ENCODE peak calls at places on chromosomes 16 and 17, in four cellular contexts. O is OCI-LY7, I is psoas muscle, F is GM23338. Z is an unnamed sample. For H3K36me3, the result is how much of the 10 kb centered on the place peaks cover.

GRCh38 chr16:1481906-1482835 is 6.6 kb downstream of the PTX4 start:
- DNase-seq in I (no peak), F (no peak), O (no peak), Z (no peak)

GRCh38 chr16:10362077-10362863 is 23.6 kb upstream of the ATF7IP2 start:
- DNase-seq in O (peak), I (no peak), F (no peak), Z (no peak)

GRCh38 chr16:75070055-75070841 is 46.3 kb downstream of the LDHD start:
- DNase-seq in O (no peak), F (no peak), I (peak), Z (no peak)

GRCh38 chr17:42518046-42518754 is 17.8 kb upstream of the NAGLU start:
- DNase-seq in O (no peak), F (no peak), I (peak), Z (peak)

GRCh38 chr16:10992112-10992511 is 47.7 kb downstream of the CLEC16A start:
- DNase-seq in F (no peak), I (no peak), O (no peak), Z (no peak)

GRCh38 chr16:83914091-83914710 is 15.3 kb downstream of the MLYCD start:
- DNase-seq in I (no peak), F (no peak), O (no peak), Z (no peak)

GRCh38 chr17:44115585-44116415 is 7.6 kb downstream of the HDAC5 start:
- DNase-seq in O (no peak), F (peak), I (peak), Z (no peak)

GRCh38 chr16:12646490-12647274 is 157.0 kb downstream of the CPPED1 start:
- DNase-seq in O (no peak), F (no peak), I (no peak), Z (no peak)

GRCh38 chr17:9522074-9522473 is 53.5 kb downstream of the STX8 start:
- DNase-seq in O (peak), F (peak), I (no peak), Z (no peak)

GRCh38 chr16:759110-759910 is 1.2 kb upstream of the MSLN start:
- DNase-seq in O (no peak), I (no peak), F (no peak), Z (no peak)

GRCh38 chr17:2688351-2689342 is 22.9 kb downstream of the CLUH start:
- DNase-seq in I (no peak), O (no peak), F (no peak), Z (no peak)

GRCh38 chr17:76077582-76078110 is 1.3 kb upstream of the ZACN start:
- DNase-seq in F (peak), O (peak), I (no peak), Z (no peak)

GRCh38 chr16:88479795-88480760 is 27.0 kb downstream of the ZFPM1 start:
- DNase-seq in O (peak), I (no peak), F (no peak), Z (peak)

GRCh38 chr17:57855391-57856035 is 5.7 kb upstream of the MRPS23 start:
- DNase-seq in O (no peak), I (no peak), F (no peak), Z (no peak)

GRCh38 chr16:1311738-1312458 is 2.5 kb downstream of the UBE2I start:
- DNase-seq in F (no peak), I (no peak), O (no peak), Z (no peak)

GRCh38 chr17:47719411-47720152 is 13.5 kb upstream of the TBX21 start:
- DNase-seq in I (no peak), O (no peak), F (no peak), Z (no peak)

GRCh38 chr16:3876695-3877094 is 3.8 kb downstream of the CREBBP start:
- DNase-seq in F (no peak), I (no peak), O (no peak), Z (no peak)

GRCh38 chr17:2331303-2331702 is 5.0 kb downstream of the TSR1 start:
- DNase-seq in O (no peak), I (no peak), F (no peak), Z (no peak)

GRCh38 chr17:67542219-67543114 is 165.4 kb downstream of the PITPNC1 start:
- DNase-seq in O (no peak), F (no peak), I (no peak), Z (no peak)

GRCh38 chr17:44385287-44386181 is 3.9 kb downstream of the ITGA2B start:
- DNase-seq in F (peak), O (peak), I (peak), Z (peak)

GRCh38 chr17:5019475-5019956 is 15.7 kb downstream of the SLC52A1 start:
- DNase-seq in F (peak), I (no peak), O (peak), Z (no peak)

GRCh38 chr17:81264640-81265039 is 25.5 kb downstream of the NDUFAF8 start:
- DNase-seq in O (no peak), F (no peak), I (no peak), Z (no peak)

GRCh38 chr16:81560979-81561657 is 116.5 kb downstream of the CMIP start:
- DNase-seq in O (no peak), I (no peak), F (no peak), Z (no peak)

GRCh38 chr17:4040784-4041183 is 76.5 kb upstream of the ATP2A3 start:
- DNase-seq in F (no peak), I (no peak), O (no peak), Z (no peak)

GRCh38 chr16:22318690-22319358 is 21.6 kb downstream of the POLR3E start:
- DNase-seq in I (no peak), O (peak), F (peak), Z (peak)

GRCh38 chr17:21171970-21172510 is 41.9 kb downstream of the TMEM11 start:
- DNase-seq in I (no peak), F (no peak), O (no peak), Z (no peak)

GRCh38 chr17:76004750-76005262 is 4.2 kb downstream of the CDK3 start:
- DNase-seq in O (no peak), I (no peak), F (no peak), Z (no peak)

GRCh38 chr17:48459070-48459469 is 29.1 kb upstream of the SKAP1 start:
- DNase-seq in I (no peak), O (no peak), F (no peak), Z (no peak)

GRCh38 chr17:32142857-32143524 is 689 bp downstream of the RHOT1 start:
- DNase-seq in O (peak), I (peak), F (peak), Z (peak)

GRCh38 chr17:77817953-77818352 is 140.6 kb upstream of the TNRC6C start:
- DNase-seq in I (no peak), O (no peak), F (no peak), Z (no peak)

GRCh38 chr17:82932146-82933005 is 92.6 kb upstream of the ZNF750 start:
- DNase-seq in I (peak), F (no peak), O (no peak), Z (no peak)

GRCh38 chr16:78439646-78440045 is 340.2 kb downstream of the WWOX start:
- DNase-seq in O (no peak), I (no peak), F (no peak), Z (no peak)

GRCh38 chr16:54422569-54422978 is 136.0 kb upstream of the IRX3 start:
- DNase-seq in O (no peak), I (no peak), F (no peak), Z (no peak)

GRCh38 chr17:34099859-34100258 is 155.2 kb upstream of the CCL2 start:
- DNase-seq in F (peak), O (no peak), I (no peak), Z (no peak)
- H3K36me3 ChIP-seq in F (under half), O (under half), I (under half), Z (under half)

GRCh38 chr17:6597727-6598126 is 41.4 kb upstream of the PITPNM3 start:
- DNase-seq in I (no peak), F (no peak), O (no peak), Z (no peak)

GRCh38 chr17:6596511-6596910 is 40.2 kb upstream of the PITPNM3 start:
- DNase-seq in I (no peak), F (no peak), O (no peak), Z (no peak)

GRCh38 chr17:6596941-6597340 is 40.6 kb upstream of the PITPNM3 start:
- DNase-seq in O (no peak), F (no peak), I (no peak), Z (no peak)

GRCh38 chr17:6599364-6599763 is 41.1 kb downstream of the KIAA0753 start:
- DNase-seq in I (no peak), O (peak), F (no peak), Z (no peak)

GRCh38 chr17:6596076-6596475 is 39.7 kb upstream of the PITPNM3 start:
- DNase-seq in O (no peak), F (no peak), I (no peak), Z (no peak)
- H3K36me3 ChIP-seq in O (half or more), F (under half), I (under half), Z (under half)

DNA sequence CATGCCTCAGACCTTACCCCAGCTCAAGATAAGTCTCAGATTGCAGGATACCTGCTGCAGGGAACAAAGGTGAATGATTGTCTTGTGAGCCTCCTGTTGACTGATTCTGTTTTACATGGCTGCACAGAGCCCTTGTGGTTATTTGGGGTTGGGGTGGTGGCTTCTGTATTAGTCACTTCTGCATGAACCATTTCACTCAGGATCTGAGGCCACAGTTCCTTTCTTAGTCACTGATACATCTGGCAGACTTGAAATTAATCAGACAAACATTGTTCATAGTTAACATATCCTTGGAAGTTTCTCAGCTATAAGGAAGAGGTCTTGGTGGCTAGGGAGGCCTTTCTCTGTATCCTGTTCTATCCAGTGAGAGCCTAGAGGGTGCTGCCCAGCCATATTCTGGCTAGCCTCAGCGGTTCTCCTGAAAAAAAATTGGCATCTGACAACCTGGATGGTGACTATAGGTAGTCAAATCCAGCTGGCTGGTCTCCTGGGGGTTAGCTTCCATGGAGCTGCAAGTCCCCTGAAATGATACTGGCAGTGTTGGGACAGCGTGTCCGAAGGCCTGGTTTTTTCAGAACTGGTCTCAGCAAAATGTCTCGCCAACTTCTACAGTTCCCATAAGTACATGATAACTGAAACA is 8.4 kb upstream of the PLK1 start:
- DNase-seq in F (no peak), I (no peak), O (no peak), Z (no peak)
- H3K36me3 ChIP-seq in F (under half), I (under half), O (half or more), Z (under half)

DNA sequence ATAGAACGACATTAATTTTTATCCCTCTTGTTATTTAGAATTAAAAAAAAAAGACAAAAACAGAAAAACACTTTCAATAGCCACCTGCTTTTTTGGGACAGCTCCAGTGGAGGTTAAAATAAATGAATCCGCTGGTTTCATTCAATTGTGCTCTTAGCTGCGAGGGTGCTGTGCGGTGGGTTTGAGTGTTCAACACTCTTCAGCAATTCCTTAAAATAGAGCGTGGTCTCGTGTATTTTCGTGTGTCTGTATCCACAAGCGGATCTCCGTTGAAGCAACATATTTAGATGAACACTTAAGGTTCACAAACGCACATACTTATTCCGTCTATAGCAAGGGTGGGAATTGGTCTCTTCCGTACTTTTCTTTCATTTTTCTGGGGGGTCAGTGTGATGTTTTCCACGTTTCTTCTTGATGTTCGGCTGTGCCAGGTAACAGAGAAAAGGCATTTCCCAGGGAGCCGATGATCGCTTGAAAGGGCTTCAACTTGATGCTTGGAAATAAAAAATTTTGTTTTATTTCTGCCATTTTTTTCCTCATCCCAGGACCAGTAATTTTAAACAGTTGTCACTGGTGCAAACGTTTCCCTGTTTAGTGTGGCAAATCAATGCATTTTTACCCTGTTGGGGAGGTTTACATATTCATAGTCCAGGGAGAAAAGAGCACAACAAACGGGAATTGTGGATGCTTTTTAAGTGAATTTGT is 297.9 kb downstream of the IRF8 start:
- DNase-seq in F (no peak), O (no peak), I (no peak), Z (no peak)
- H3K36me3 ChIP-seq in F (under half), O (under half), I (under half), Z (under half)

GRCh38 chr17:7912927-7913524 is 3.1 kb downstream of the RNF227 start:
- DNase-seq in O (peak), I (no peak), F (peak), Z (no peak)

GRCh38 chr17:7903154-7904103 is 12.7 kb downstream of the RNF227 start:
- DNase-seq in O (no peak), I (no peak), F (no peak), Z (no peak)

GRCh38 chr17:7910281-7910680 is 5.8 kb downstream of the RNF227 start:
- DNase-seq in I (no peak), O (no peak), F (no peak), Z (no peak)

GRCh38 chr17:7910711-7911110 is 5.4 kb downstream of the RNF227 start:
- DNase-seq in O (no peak), I (no peak), F (no peak), Z (no peak)

DNA sequence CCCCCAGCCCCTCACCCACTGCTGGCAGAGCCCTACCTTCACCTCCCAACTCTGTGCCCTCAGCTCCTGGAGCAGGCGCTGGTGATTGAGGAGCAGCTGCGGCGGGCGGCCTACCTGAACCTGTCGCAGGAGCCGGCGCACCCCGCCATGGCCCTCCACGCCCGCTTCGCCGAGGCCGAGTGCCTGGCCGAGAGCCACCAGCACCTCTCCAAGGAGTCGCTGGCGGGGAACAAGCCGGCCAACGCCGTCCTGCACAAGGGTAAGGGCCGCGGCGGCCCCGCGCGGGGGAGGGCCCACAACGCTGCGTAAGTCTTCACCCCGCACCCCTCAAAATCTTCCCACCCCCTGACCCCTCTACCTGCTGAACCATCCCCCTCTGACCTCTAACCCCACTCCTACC is 7.0 kb downstream of the RNF227 start:
- DNase-seq in O (no peak), I (no peak), F (no peak), Z (no peak)
- H3K36me3 ChIP-seq in O (half or more), I (under half), F (under half), Z (under half)

GRCh38 chr16:14251419-14251818 is 180.3 kb downstream of the MRTFB start:
- DNase-seq in I (no peak), O (no peak), F (no peak), Z (no peak)

GRCh38 chr16:14244344-14245010 is 173.4 kb downstream of the MRTFB start:
- DNase-seq in O (no peak), I (no peak), F (no peak), Z (no peak)

GRCh38 chr16:14249291-14250032 is 178.3 kb downstream of the MRTFB start:
- DNase-seq in I (no peak), O (peak), F (peak), Z (peak)

GRCh38 chr16:14252860-14253259 is 181.7 kb downstream of the MRTFB start:
- DNase-seq in F (no peak), O (no peak), I (no peak), Z (no peak)

GRCh38 chr16:14248791-14249190 is 177.7 kb downstream of the MRTFB start:
- DNase-seq in I (no peak), O (no peak), F (no peak), Z (no peak)
- H3K36me3 ChIP-seq in I (under half), O (under half), F (under half), Z (under half)

DNA sequence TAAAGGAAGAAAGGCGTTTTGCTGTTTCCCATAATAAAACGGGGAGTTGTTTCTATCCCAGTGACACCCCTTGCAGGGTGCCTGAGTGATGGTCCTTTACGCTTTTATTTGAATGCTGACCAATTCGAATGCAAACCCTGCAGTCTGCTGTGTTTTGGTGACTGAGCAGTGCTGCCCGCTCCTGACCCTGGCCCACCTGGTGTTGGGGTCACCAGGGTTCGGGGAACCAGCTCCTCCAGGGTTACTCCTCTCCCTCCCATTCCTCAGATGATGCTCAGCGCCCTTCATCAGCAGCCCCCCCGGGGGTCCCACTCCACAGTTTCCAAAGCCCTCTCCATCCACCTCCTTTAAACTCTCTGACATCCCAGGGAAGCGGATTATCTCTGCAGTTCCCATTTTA is 6.0 kb downstream of the CA4 start:
- DNase-seq in I (no peak), O (no peak), F (no peak), Z (no peak)
- H3K36me3 ChIP-seq in I (under half), O (under half), F (under half), Z (under half)